ENCODE peak calls at places on chromosomes 7 and 10, in eight cellular contexts. Q is NCI-H2029; K is choroid plexus epithelial cell; D is tibial artery; W is A549; M is fibroblast of the conjunctiva; F is NCI-H1092; E is stimulated activated CD8-positive, alpha-beta memory T cell treated with anti-CD3 and anti-CD28 coated beads, Interleukin-12 subunit alpha, Interleukin-12 subunit beta, amount 100 ng/mL, for 1 hour. X is an unnamed sample.

GRCh38 chr10:6363516-6363915 is 160.8 kb downstream of the PFKFB3 start:
- DNase-seq in Q (no peak), K (no peak), D (no peak), W (no peak), M (no peak), F (no peak), E (no peak), X (no peak)

GRCh38 chr7:7639847-7640220 is 718 bp upstream of the UMAD1 start:
- DNase-seq in Q (no peak), K (peak; percentile 29), D (no peak), W (peak; percentile 29), M (no peak), F (peak; percentile 27), E (peak; percentile 50), X (no peak)

GRCh38 chr10:14358886-14359573 is 28.3 kb upstream of the FRMD4A start:
- DNase-seq in Q (no peak), K (no peak), D (no peak), W (no peak), M (no peak), F (no peak), E (no peak), X (no peak)

GRCh38 chr7:1669486-1669951 is 558 bp upstream of the ELFN1 start:
- DNase-seq in Q (no peak), K (no peak), D (peak; percentile 3), W (peak; percentile 43), M (no peak), F (no peak), E (no peak), X (no peak)

GRCh38 chr7:83429493-83429892 is 219.4 kb downstream of the SEMA3E start:
- DNase-seq in Q (no peak), K (no peak), D (no peak), W (no peak), M (no peak), F (no peak), E (no peak), X (no peak)

GRCh38 chr7:149370790-149371189 is 90.1 kb downstream of the ZNF777 start:
- DNase-seq in Q (no peak), K (no peak), D (no peak), W (no peak), M (no peak), F (no peak), E (no peak), X (no peak)

GRCh38 chr7:47329320-47329926 is 252.5 kb downstream of the TNS3 start:
- DNase-seq in Q (no peak), K (peak; percentile 63), D (no peak), W (no peak), M (no peak), F (no peak), E (no peak), X (no peak)

GRCh38 chr7:68246189-68246633 is 1249.6 kb downstream of the TYW1 start:
- DNase-seq in Q (peak; percentile 94), K (no peak), D (no peak), W (no peak), M (no peak), F (no peak), E (no peak), X (no peak)

GRCh38 chr7:135924302-135924701 is 52.9 kb downstream of the MTPN start:
- DNase-seq in Q (no peak), K (no peak), D (no peak), W (no peak), M (no peak), F (no peak), E (no peak), X (no peak)

GRCh38 chr10:131435760-131436448 is 124.4 kb upstream of the TCERG1L start:
- DNase-seq in Q (no peak), K (no peak), D (no peak), W (no peak), M (no peak), F (no peak), E (no peak), X (no peak)

GRCh38 chr10:90969148-90969547 is 48.3 kb upstream of the ANKRD1 start:
- DNase-seq in Q (no peak), K (no peak), D (no peak), W (no peak), M (no peak), F (no peak), E (no peak), X (no peak)

GRCh38 chr10:31383810-31384588 is 65.0 kb downstream of the ZEB1 start:
- DNase-seq in Q (no peak), K (no peak), D (no peak), W (no peak), M (no peak), F (no peak), E (no peak), X (no peak)

GRCh38 chr10:70034252-70034651 is 18.4 kb upstream of the MACROH2A2 start:
- DNase-seq in Q (no peak), K (peak; percentile 14), D (no peak), W (no peak), M (no peak), F (no peak), E (no peak), X (no peak)

GRCh38 chr7:108324053-108325038 is 131.9 kb downstream of the NRCAM start:
- DNase-seq in Q (peak; percentile 56), K (peak; percentile 16), D (no peak), W (no peak), M (no peak), F (no peak), E (no peak), X (no peak)

GRCh38 chr7:35430547-35431153 is 176.8 kb upstream of the TBX20 start:
- DNase-seq in Q (no peak), K (peak; percentile 22), D (no peak), W (peak; percentile 41), M (no peak), F (no peak), E (no peak), X (no peak)

GRCh38 chr7:47202146-47202768 is 379.7 kb downstream of the TNS3 start:
- DNase-seq in Q (no peak), K (no peak), D (no peak), W (no peak), M (no peak), F (no peak), E (no peak), X (no peak)

GRCh38 chr7:128274890-128275603 is 34.0 kb downstream of the LEP start:
- DNase-seq in Q (no peak), K (no peak), D (no peak), W (no peak), M (no peak), F (no peak), E (no peak), X (no peak)

GRCh38 chr10:60955957-60956425 is 12.0 kb upstream of the RHOBTB1 start:
- DNase-seq in Q (no peak), K (peak; percentile 84), D (no peak), W (peak; percentile 78), M (no peak), F (no peak), E (no peak), X (no peak)

GRCh38 chr7:2037805-2038635 is 194.7 kb downstream of the MAD1L1 start:
- DNase-seq in Q (no peak), K (peak; percentile 62), D (peak; percentile 36), W (no peak), M (peak; percentile 36), F (no peak), E (no peak), X (peak; percentile 7)

GRCh38 chr10:15344256-15344875 is 26.7 kb downstream of the FAM171A1 start:
- DNase-seq in Q (no peak), K (no peak), D (no peak), W (no peak), M (no peak), F (no peak), E (no peak), X (no peak)

GRCh38 chr10:13993634-13994033 is 337.1 kb downstream of the FRMD4A start:
- DNase-seq in Q (no peak), K (no peak), D (no peak), W (no peak), M (no peak), F (no peak), E (no peak), X (no peak)

GRCh38 chr10:29921071-29921446 is 138.3 kb downstream of the JCAD start:
- DNase-seq in Q (no peak), K (no peak), D (no peak), W (no peak), M (no peak), F (no peak), E (no peak), X (no peak)

GRCh38 chr10:72834183-72834825 is 59.2 kb upstream of the OIT3 start:
- DNase-seq in Q (peak; percentile 38), K (peak; percentile 88), D (peak; percentile 48), W (peak; percentile 76), M (peak; percentile 79), F (peak; percentile 3), E (peak; percentile 7), X (no peak)

GRCh38 chr7:155796381-155797261 is 15.6 kb downstream of the SHH start:
- DNase-seq in Q (peak; percentile 9), K (peak; percentile 51), D (peak; percentile 38), W (peak; percentile 48), M (no peak), F (no peak), E (peak; percentile 36), X (peak; percentile 50)

GRCh38 chr10:24952146-24952700 is at the start of gene PRTFDC1:
- DNase-seq in Q (no peak), K (peak; percentile 33), D (peak; percentile 48), W (peak; percentile 48), M (no peak), F (peak; percentile 10), E (peak; percentile 7), X (peak; percentile 31)

GRCh38 chr10:18523025-18523424 is 128.4 kb downstream of the NSUN6 start:
- DNase-seq in Q (no peak), K (no peak), D (no peak), W (no peak), M (no peak), F (no peak), E (no peak), X (no peak)

GRCh38 chr7:98300595-98301372 is 19.3 kb downstream of the BRI3 start:
- DNase-seq in Q (no peak), K (no peak), D (no peak), W (no peak), M (no peak), F (no peak), E (no peak), X (no peak)

GRCh38 chr10:102835007-102835482 is 2.2 kb downstream of the CYP17A1 start:
- DNase-seq in Q (peak; percentile 18), K (peak; percentile 83), D (peak; percentile 56), W (peak; percentile 78), M (peak; percentile 69), F (peak; percentile 51), E (peak; percentile 54), X (peak; percentile 58)

GRCh38 chr7:83629117-83629880 is 19.6 kb downstream of the SEMA3E start:
- DNase-seq in Q (no peak), K (no peak), D (no peak), W (no peak), M (no peak), F (no peak), E (no peak), X (no peak)

GRCh38 chr7:26309089-26309488 is 17.4 kb downstream of the SNX10 start:
- DNase-seq in Q (no peak), K (no peak), D (no peak), W (no peak), M (no peak), F (no peak), E (no peak), X (no peak)

GRCh38 chr7:147412782-147413186 is 1177.8 kb upstream of the C7orf33 start:
- DNase-seq in Q (no peak), K (peak; percentile 92), D (no peak), W (peak; percentile 32), M (peak; percentile 74), F (no peak), E (no peak), X (no peak)

GRCh38 chr10:507355-507699 is 182.1 kb downstream of the DIP2C start:
- DNase-seq in Q (no peak), K (no peak), D (no peak), W (no peak), M (no peak), F (no peak), E (no peak), X (no peak)

GRCh38 chr7:155806096-155806871 is 6.0 kb downstream of the SHH start:
- DNase-seq in Q (no peak), K (peak; percentile 27), D (no peak), W (no peak), M (no peak), F (no peak), E (no peak), X (no peak)

GRCh38 chr7:45001138-45001694 is 1.2 kb downstream of the CCM2 start:
- DNase-seq in Q (peak; percentile 36), K (no peak), D (no peak), W (no peak), M (no peak), F (no peak), E (peak; percentile 44), X (no peak)

X was measured in tibial nerve.